ENCODE peak calls at places on chromosomes 1 and 21, in eight cellular contexts. P is mucosa of descending colon; S is AG20443; H is left ventricle myocardium inferior; B is GM12865; O is effector CD8-positive, alpha-beta T cell; U is effector CD4-positive, alpha-beta T cell; C is stimulated activated CD4-positive, alpha-beta T cell treated with anti-CD3 and anti-CD28 coated beads, TNF-alpha, amount 100 ng/mL, for 24 hours. K is an unnamed sample.

GRCh38 chr1:110340207-110340468 is 961 bp downstream of the RBM15 start:
- DNase-seq in C (no peak), P (no peak), U (no peak), B (no peak), S (no peak), H (no peak), O (no peak), K (no peak)

GRCh38 chr1:153548722-153549695 is at the start of gene S100A3:
- DNase-seq in P (peak), B (no peak), S (peak), H (peak), U (no peak), C (no peak), O (no peak), K (no peak)

GRCh38 chr1:23424171-23424959 is at the start of gene TCEA3:
- DNase-seq in C (no peak), P (peak), H (peak), B (no peak), S (peak), O (peak), U (no peak), K (no peak)

GRCh38 chr1:19606817-19607706 is 37.0 kb upstream of the NBL1 start:
- DNase-seq in C (no peak), P (no peak), S (no peak), H (no peak), O (peak), U (peak), B (peak), K (no peak)

GRCh38 chr21:39009587-39010225 is 173.5 kb downstream of the PSMG1 start:
- DNase-seq in H (no peak), B (no peak), P (no peak), C (no peak), O (no peak), U (no peak), S (no peak), K (no peak)

GRCh38 chr1:9291914-9292360 is 757 bp upstream of the SPSB1 start:
- DNase-seq in B (no peak), U (no peak), S (no peak), C (no peak), H (peak), O (no peak), P (peak), K (no peak)

GRCh38 chr1:207003216-207003615 is 29.3 kb downstream of the C1orf116 start:
- DNase-seq in O (no peak), U (no peak), C (no peak), H (no peak), B (no peak), P (no peak), S (no peak), K (no peak)

GRCh38 chr21:38493549-38494253 is 4.6 kb downstream of the ERG start:
- DNase-seq in H (no peak), B (no peak), U (no peak), P (no peak), C (no peak), O (no peak), S (no peak), K (no peak)

GRCh38 chr1:63411081-63411480 is 43.7 kb downstream of the ALG6 start:
- DNase-seq in U (no peak), H (no peak), P (no peak), C (no peak), S (no peak), O (no peak), B (no peak), K (no peak)

GRCh38 chr1:33698316-33699035 is 165.4 kb upstream of the HMGB4 start:
- DNase-seq in C (no peak), H (no peak), B (no peak), S (no peak), U (no peak), O (no peak), P (no peak), K (no peak)

GRCh38 chr1:56917356-56917755 is 48.5 kb downstream of the C8B start:
- DNase-seq in P (no peak), H (no peak), B (no peak), U (no peak), S (no peak), C (no peak), O (no peak), K (no peak)

GRCh38 chr21:37374026-37374425 is 7.5 kb downstream of the DYRK1A start:
- DNase-seq in O (no peak), U (no peak), P (no peak), S (no peak), B (no peak), C (no peak), H (no peak), K (no peak)

GRCh38 chr1:114219247-114219872 is 65.7 kb upstream of the SYT6 start:
- DNase-seq in U (no peak), O (no peak), P (no peak), B (no peak), H (no peak), S (peak), C (no peak), K (no peak)

GRCh38 chr1:232587141-232588008 is 42.6 kb downstream of the SIPA1L2 start:
- DNase-seq in U (no peak), B (no peak), H (no peak), S (no peak), P (no peak), C (no peak), O (no peak), K (no peak)

GRCh38 chr1:227895828-227896685 is 51.7 kb downstream of the WNT9A start:
- DNase-seq in B (no peak), U (peak), O (no peak), H (no peak), C (no peak), S (no peak), P (peak), K (peak)

GRCh38 chr1:243970077-243970476 is 81.0 kb upstream of the ZBTB18 start:
- DNase-seq in U (no peak), B (no peak), O (no peak), H (no peak), P (no peak), S (no peak), C (no peak), K (no peak)

GRCh38 chr1:115454835-115455511 is 116.9 kb upstream of the NGF start:
- DNase-seq in U (no peak), S (peak), O (no peak), P (no peak), B (no peak), C (no peak), H (peak), K (no peak)

GRCh38 chr1:115373305-115373704 is 35.3 kb upstream of the NGF start:
- DNase-seq in C (no peak), S (peak), B (no peak), U (no peak), O (no peak), H (no peak), P (no peak), K (no peak)

GRCh38 chr1:53396563-53397268 is 62.5 kb upstream of the DMRTB1 start:
- DNase-seq in H (no peak), O (no peak), U (no peak), B (no peak), P (no peak), S (no peak), C (no peak), K (no peak)

GRCh38 chr21:42614391-42614790 is 39.0 kb upstream of the PDE9A start:
- DNase-seq in P (no peak), O (no peak), B (no peak), C (no peak), U (peak), H (no peak), S (no peak), K (no peak)

GRCh38 chr1:199113265-199113869 is 474.5 kb downstream of the PTPRC start:
- DNase-seq in O (peak), P (peak), H (peak), U (peak), C (peak), B (peak), S (peak), K (peak)

GRCh38 chr1:41918450-41919043 is at the start of gene HIVEP3:
- DNase-seq in O (no peak), B (no peak), P (no peak), S (peak), U (no peak), H (no peak), C (no peak), K (no peak)

GRCh38 chr1:890661-891060 is 33.1 kb upstream of the SAMD11 start:
- DNase-seq in B (no peak), P (no peak), C (no peak), S (no peak), H (no peak), O (no peak), U (no peak), K (no peak)

GRCh38 chr1:196535727-196536126 is 72.5 kb downstream of the KCNT2 start:
- DNase-seq in S (peak), H (no peak), C (no peak), U (no peak), P (no peak), O (no peak), B (peak), K (no peak)

GRCh38 chr1:30310966-30311742 is 412.2 kb downstream of the MATN1 start:
- DNase-seq in P (no peak), U (no peak), O (no peak), C (no peak), H (no peak), S (no peak), B (no peak), K (no peak)

GRCh38 chr1:20634594-20635084 is 1.4 kb downstream of the PINK1 start:
- DNase-seq in B (no peak), O (no peak), P (peak), H (no peak), U (no peak), S (peak), C (no peak), K (no peak)

GRCh38 chr1:43463461-43463860 is 9.7 kb upstream of the HYI start:
- DNase-seq in S (no peak), H (no peak), U (no peak), P (no peak), C (no peak), B (no peak), O (no peak), K (no peak)

GRCh38 chr1:39900662-39901485 is 843 bp downstream of the MYCL start:
- DNase-seq in S (peak), U (no peak), P (peak), O (no peak), C (no peak), B (no peak), H (peak), K (peak)

GRCh38 chr1:100896481-100896982 is 642 bp downstream of the SLC30A7 start:
- DNase-seq in O (peak), U (peak), S (peak), C (peak), P (no peak), B (peak), H (no peak), K (no peak)

GRCh38 chr1:44114098-44114497 is 4.5 kb upstream of the KLF17 start:
- DNase-seq in S (no peak), U (no peak), P (no peak), H (no peak), C (no peak), O (no peak), B (no peak), K (no peak)

GRCh38 chr1:91591175-91591968 is 90.7 kb downstream of the CDC7 start:
- DNase-seq in C (no peak), H (no peak), P (no peak), B (peak), O (no peak), U (no peak), S (no peak), K (no peak)

GRCh38 chr1:204232530-204232929 is 18.7 kb upstream of the GOLT1A start:
- DNase-seq in U (no peak), B (no peak), H (no peak), P (no peak), S (peak), C (no peak), O (no peak), K (no peak)